ENCODE peak calls at places on chromosomes 1 and 21, in nine cellular contexts. R, K, X, L, P, H, G, C and B are unnamed samples.

GRCh38 chr21:21764281-21764680 is 766.1 kb downstream of the NCAM2 start:
- DNase-seq in X (no peak), L (no peak), R (no peak), K (no peak), P (no peak), H (no peak), G (no peak), C (no peak), B (no peak)

GRCh38 chr1:151919246-151919645 is 9.9 kb upstream of the THEM4 start:
- DNase-seq in G (no peak), H (no peak), X (no peak), C (peak), R (no peak), K (no peak), L (no peak), P (no peak), B (no peak)

GRCh38 chr1:64471218-64471719 is 1.3 kb downstream of the CACHD1 start:
- DNase-seq in P (no peak), L (no peak), X (no peak), G (peak), C (no peak), K (peak), R (no peak), H (peak), B (no peak)

GRCh38 chr1:184507165-184507564 is 120.3 kb downstream of the C1orf21 start:
- DNase-seq in K (peak), X (no peak), R (no peak), G (no peak), P (no peak), L (no peak), H (no peak), C (no peak), B (no peak)

GRCh38 chr1:9787702-9788101 is 36.1 kb downstream of the CLSTN1 start:
- DNase-seq in H (no peak), L (no peak), K (no peak), X (peak), R (no peak), P (no peak), C (peak), G (no peak), B (no peak)

GRCh38 chr1:48196168-48196716 is 26.3 kb upstream of the SLC5A9 start:
- DNase-seq in K (no peak), C (no peak), H (no peak), R (no peak), X (no peak), P (no peak), L (no peak), G (no peak), B (no peak)

GRCh38 chr1:91798241-91798648 is 87.7 kb downstream of the TGFBR3 start:
- DNase-seq in P (no peak), C (no peak), X (no peak), R (no peak), L (no peak), K (no peak), G (no peak), H (no peak), B (no peak)

GRCh38 chr1:113275691-113276090 is 114.6 kb upstream of the MAGI3 start:
- DNase-seq in L (no peak), C (no peak), P (no peak), K (peak), G (no peak), R (no peak), H (no peak), X (no peak), B (no peak)

GRCh38 chr1:34884536-34884935 is 25.0 kb upstream of the SMIM12 start:
- DNase-seq in H (no peak), G (no peak), K (no peak), L (no peak), R (no peak), P (no peak), C (no peak), X (no peak), B (no peak)

GRCh38 chr1:25872708-25873107 is 2.8 kb downstream of the PAQR7 start:
- DNase-seq in L (no peak), G (no peak), R (no peak), X (no peak), C (peak), P (no peak), K (no peak), H (no peak), B (no peak)

GRCh38 chr1:153626929-153627796 is at the start of gene S100A13:
- DNase-seq in P (peak), X (no peak), G (peak), C (no peak), L (peak), R (peak), K (peak), H (peak), B (peak)

GRCh38 chr1:17404034-17404671 is 32.2 kb downstream of the PADI6 start:
- DNase-seq in C (no peak), P (no peak), L (no peak), K (no peak), H (no peak), X (no peak), R (no peak), G (no peak), B (no peak)

GRCh38 chr1:217527151-217527550 is 103.7 kb downstream of the GPATCH2 start:
- DNase-seq in R (no peak), H (no peak), C (no peak), L (no peak), G (no peak), K (no peak), P (no peak), X (no peak), B (no peak)

GRCh38 chr1:162905174-162905573 is 44.2 kb upstream of the CCDC190 start:
- DNase-seq in G (no peak), H (no peak), L (no peak), P (no peak), R (no peak), K (no peak), C (no peak), X (no peak), B (no peak)

GRCh38 chr1:1399870-1400575 is 888 bp upstream of the CCNL2 start:
- DNase-seq in C (peak), R (no peak), L (no peak), G (peak), X (no peak), P (no peak), H (no peak), K (no peak), B (no peak)

GRCh38 chr1:235253219-235253640 is 74.7 kb downstream of the ARID4B start:
- DNase-seq in R (peak), H (no peak), P (peak), G (no peak), C (peak), L (no peak), K (peak), X (peak), B (peak)

GRCh38 chr1:168628807-168629206 is 52.4 kb downstream of the XCL1 start:
- DNase-seq in C (no peak), H (no peak), K (no peak), R (no peak), L (peak), P (no peak), G (no peak), X (no peak), B (no peak)

GRCh38 chr21:39637197-39637970 is 24.6 kb downstream of the B3GALT5 start:
- DNase-seq in L (no peak), G (no peak), K (no peak), R (no peak), C (no peak), P (no peak), H (no peak), X (no peak), B (no peak)

GRCh38 chr1:75672108-75672507 is 52.4 kb upstream of the ACADM start:
- DNase-seq in K (no peak), G (no peak), C (no peak), R (no peak), H (no peak), L (no peak), X (no peak), P (no peak), B (no peak)

GRCh38 chr1:155052412-155053400 is 1.6 kb downstream of the ADAM15 start:
- DNase-seq in H (peak), K (no peak), X (no peak), L (no peak), P (no peak), R (no peak), G (peak), C (no peak), B (no peak)

GRCh38 chr1:48027533-48027835 is 30.3 kb upstream of the TRABD2B start:
- DNase-seq in P (no peak), K (no peak), G (no peak), X (no peak), C (no peak), R (no peak), L (no peak), H (no peak), B (no peak)

GRCh38 chr1:25697426-25698220 is 81.0 kb downstream of the MAN1C1 start:
- DNase-seq in K (no peak), X (peak), H (no peak), P (no peak), L (no peak), C (no peak), G (no peak), R (no peak), B (no peak)

GRCh38 chr1:26861286-26861701 is 1.7 kb upstream of the SFN start:
- DNase-seq in R (no peak), P (no peak), L (no peak), H (no peak), C (no peak), K (no peak), G (no peak), X (no peak), B (peak)

GRCh38 chr1:213997772-213998107 is 10.0 kb downstream of the PROX1 start:
- DNase-seq in X (no peak), L (no peak), K (no peak), H (no peak), R (no peak), G (no peak), P (no peak), C (no peak), B (no peak)

GRCh38 chr1:228500901-228501871 is 14.0 kb downstream of the RNF187 start:
- DNase-seq in R (peak), P (peak), G (peak), H (peak), L (peak), C (peak), K (peak), X (peak), B (no peak)

GRCh38 chr1:117623698-117624097 is 17.9 kb downstream of the TENT5C start:
- DNase-seq in C (no peak), G (no peak), H (no peak), K (no peak), R (no peak), X (no peak), P (no peak), L (no peak), B (no peak)

GRCh38 chr1:53057134-53057533 is 4.9 kb upstream of the PODN start:
- DNase-seq in P (no peak), L (no peak), G (no peak), H (no peak), C (no peak), X (no peak), R (no peak), K (no peak), B (peak)

GRCh38 chr1:113669988-113670387 is 89.3 kb downstream of the PHTF1 start:
- DNase-seq in P (no peak), R (no peak), H (no peak), L (no peak), G (no peak), X (no peak), K (no peak), C (no peak), B (no peak)

GRCh38 chr1:182617734-182618288 is 13.6 kb upstream of the RGS16 start:
- DNase-seq in R (no peak), C (peak), X (no peak), G (no peak), P (no peak), H (no peak), L (peak), K (no peak), B (no peak)

GRCh38 chr1:16026723-16027484 is 5.1 kb downstream of the CLCNKA start:
- DNase-seq in K (peak), C (no peak), L (no peak), R (no peak), X (peak), H (no peak), G (peak), P (no peak), B (no peak)

GRCh38 chr21:40215941-40216340 is 348.7 kb downstream of the PCP4 start:
- DNase-seq in L (no peak), H (no peak), R (no peak), C (no peak), G (no peak), P (no peak), K (no peak), X (no peak), B (no peak)

GRCh38 chr21:15552914-15553491 is 176.8 kb upstream of the USP25 start:
- DNase-seq in K (no peak), R (no peak), G (no peak), L (no peak), X (no peak), P (no peak), H (no peak), C (no peak), B (no peak)

GRCh38 chr1:20720631-20721051 is 2.8 kb upstream of the KIF17 start:
- DNase-seq in L (no peak), H (no peak), X (no peak), K (no peak), P (no peak), G (no peak), C (no peak), R (no peak), B (no peak)

GRCh38 chr1:160781914-160782689 is 13.9 kb upstream of the LY9 start:
- DNase-seq in H (no peak), K (no peak), G (no peak), X (no peak), P (no peak), C (peak), R (no peak), L (no peak), B (no peak)

GRCh38 chr1:39672551-39672947 is 642 bp upstream of the NT5C1A start:
- DNase-seq in H (no peak), C (peak), R (no peak), X (peak), G (no peak), P (no peak), K (peak), L (no peak), B (no peak)

GRCh38 chr1:71093938-71094337 is 13.1 kb upstream of the ZRANB2 start:
- DNase-seq in L (no peak), R (no peak), G (no peak), K (no peak), H (no peak), X (no peak), C (no peak), P (no peak), B (no peak)

GRCh38 chr1:214514032-214514818 is 37.2 kb downstream of the PTPN14 start:
- DNase-seq in H (no peak), K (no peak), L (no peak), C (no peak), G (no peak), X (no peak), R (no peak), P (no peak), B (no peak)

GRCh38 chr1:78048446-78048845 is 2.7 kb downstream of the GIPC2 start:
- DNase-seq in P (no peak), H (no peak), G (no peak), L (no peak), K (no peak), X (no peak), R (no peak), C (no peak), B (no peak)

GRCh38 chr21:26072891-26073615 is 97.5 kb downstream of the APP start:
- DNase-seq in X (no peak), L (no peak), K (no peak), G (no peak), C (no peak), P (no peak), R (peak), H (no peak), B (peak)

GRCh38 chr1:165768513-165769394 is at the start of gene TMCO1:
- DNase-seq in L (peak), G (peak), P (peak), X (peak), K (peak), H (peak), C (peak), R (peak), B (peak)
- TF ChIP-seq CTCF in L (peak), G (no peak), P (peak), X (no peak), K (peak), H (peak), C (peak), R (peak), B (peak)

GRCh38 chr1:238360474-238360873 is 469.8 kb upstream of the ZP4 start:
- DNase-seq in P (no peak), R (no peak), X (no peak), H (no peak), C (no peak), G (no peak), K (no peak), L (no peak), B (no peak)
- TF ChIP-seq CTCF in P (no peak), R (no peak), X (no peak), H (no peak), C (no peak), G (no peak), K (no peak), L (no peak), B (no peak)

GRCh38 chr1:221169447-221169889 is 290.2 kb downstream of the HLX start:
- DNase-seq in X (no peak), G (no peak), P (no peak), L (no peak), R (peak), H (no peak), C (no peak), K (peak), B (no peak)

GRCh38 chr1:221171768-221172167 is 292.5 kb downstream of the HLX start:
- DNase-seq in H (no peak), K (no peak), P (no peak), R (no peak), C (no peak), X (no peak), L (no peak), G (no peak), B (no peak)

GRCh38 chr1:221172836-221173235 is 293.6 kb downstream of the HLX start:
- DNase-seq in H (no peak), G (no peak), P (no peak), X (no peak), K (no peak), C (no peak), L (no peak), R (no peak), B (no peak)

GRCh38 chr1:221174598-221174997 is 295.4 kb downstream of the HLX start:
- DNase-seq in X (no peak), K (peak), L (no peak), H (peak), R (no peak), C (peak), P (no peak), G (peak), B (no peak)
- TF ChIP-seq CTCF in X (no peak), K (no peak), L (no peak), H (peak), R (no peak), C (peak), P (no peak), G (no peak), B (no peak)

GRCh38 chr1:243348331-243348730 is 92.5 kb downstream of the SDCCAG8 start:
- DNase-seq in R (no peak), C (no peak), G (no peak), K (no peak), L (no peak), H (no peak), P (no peak), X (no peak), B (no peak)

GRCh38 chr1:243346481-243346880 is 90.6 kb downstream of the SDCCAG8 start:
- DNase-seq in C (no peak), P (no peak), R (no peak), L (no peak), H (no peak), G (no peak), X (no peak), K (no peak), B (no peak)

GRCh38 chr1:243343970-243344749 is 88.3 kb downstream of the SDCCAG8 start:
- DNase-seq in C (peak), K (peak), L (peak), P (no peak), G (no peak), H (no peak), R (no peak), X (no peak), B (no peak)

GRCh38 chr1:243346016-243346415 is 90.2 kb downstream of the SDCCAG8 start:
- DNase-seq in P (no peak), C (no peak), H (no peak), L (no peak), K (no peak), X (no peak), R (no peak), G (no peak), B (no peak)

DNA sequence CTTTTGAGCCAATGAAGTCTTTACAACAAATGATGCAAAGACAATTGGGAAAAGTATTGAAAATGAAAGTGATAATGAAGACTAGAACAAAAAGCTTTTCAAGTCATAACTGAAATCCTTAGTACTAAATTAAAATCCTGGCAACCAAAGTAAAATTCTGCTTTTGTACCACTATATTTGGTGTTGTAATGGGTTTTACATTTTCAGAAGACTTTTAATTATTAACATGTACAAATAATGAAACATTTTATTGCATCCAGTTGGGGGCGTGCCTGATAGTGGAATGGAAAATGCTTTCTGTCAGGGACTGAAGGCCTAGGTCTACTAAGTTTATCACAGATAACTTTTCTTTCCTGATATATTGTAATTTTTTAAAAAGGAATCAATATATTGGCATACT is 89.4 kb downstream of the SDCCAG8 start:
- DNase-seq in L (no peak), R (no peak), C (peak), G (no peak), X (no peak), P (no peak), K (no peak), H (no peak), B (no peak)
- TF ChIP-seq CTCF in L (peak), R (no peak), C (no peak), G (no peak), X (no peak), P (peak), K (no peak), H (peak), B (no peak)